ENCODE peak calls at places on chromosomes 5 and 9, in four cellular contexts. One of them, this sample, is unnamed.

GRCh38 chr9:132236662-132237311 is 74.9 kb downstream of the NTNG2 start:
- DNase-seq in HepG2: no peak
- DNase-seq in K562: no peak
- DNase-seq in A549: no peak
- DNase-seq in this sample: no peak

GRCh38 chr5:16721151-16722102 is 104.6 kb upstream of the RETREG1 start:
- DNase-seq in A549: no peak
- DNase-seq in K562: no peak
- DNase-seq in HepG2: peak; percentile 89
- DNase-seq in this sample: no peak

GRCh38 chr9:16461231-16461840 is 409.1 kb downstream of the BNC2 start:
- DNase-seq in A549: no peak
- DNase-seq in K562: no peak
- DNase-seq in HepG2: no peak
- DNase-seq in this sample: peak; percentile 60

GRCh38 chr5:72106922-72107873 is at the start of gene MAP1B:
- DNase-seq in HepG2: peak; percentile 35
- DNase-seq in A549: peak; percentile 67
- DNase-seq in K562: peak; percentile 80
- DNase-seq in this sample: peak; percentile 87

GRCh38 chr5:146107901-146108300 is 2.5 kb upstream of the PLAC8L1 start:
- DNase-seq in K562: no peak
- DNase-seq in HepG2: no peak
- DNase-seq in A549: no peak
- DNase-seq in this sample: no peak

GRCh38 chr9:104740596-104740995 is 6.9 kb upstream of the NIPSNAP3A start:
- DNase-seq in HepG2: no peak
- DNase-seq in A549: no peak
- DNase-seq in K562: no peak
- DNase-seq in this sample: no peak

GRCh38 chr9:13146838-13147237 is 132.7 kb downstream of the MPDZ start:
- DNase-seq in HepG2: no peak
- DNase-seq in A549: no peak
- DNase-seq in K562: no peak
- DNase-seq in this sample: no peak

GRCh38 chr9:14203366-14204056 is 110.4 kb downstream of the NFIB start:
- DNase-seq in HepG2: no peak
- DNase-seq in K562: no peak
- DNase-seq in A549: no peak
- DNase-seq in this sample: no peak

GRCh38 chr9:94079236-94079635 is 5.0 kb upstream of the PTPDC1 start:
- DNase-seq in K562: no peak
- DNase-seq in A549: no peak
- DNase-seq in HepG2: no peak
- DNase-seq in this sample: no peak

GRCh38 chr5:69498384-69498783 is 5.8 kb downstream of the OCLN start:
- DNase-seq in A549: no peak
- DNase-seq in K562: no peak
- DNase-seq in HepG2: no peak
- DNase-seq in this sample: no peak

GRCh38 chr5:149210968-149211495 is 60.6 kb upstream of the AFAP1L1 start:
- DNase-seq in K562: no peak
- DNase-seq in A549: no peak
- DNase-seq in HepG2: no peak
- DNase-seq in this sample: no peak

GRCh38 chr5:150514708-150515211 is 6.8 kb downstream of the NDST1 start:
- DNase-seq in A549: peak; percentile 57
- DNase-seq in HepG2: peak; percentile 39
- DNase-seq in K562: no peak
- DNase-seq in this sample: no peak

GRCh38 chr9:17116400-17116837 is 18.4 kb upstream of the CNTLN start:
- DNase-seq in K562: no peak
- DNase-seq in A549: peak; percentile 31
- DNase-seq in HepG2: peak; percentile 20
- DNase-seq in this sample: no peak

GRCh38 chr5:144328980-144329379 is 158.3 kb downstream of the KCTD16 start:
- DNase-seq in HepG2: no peak
- DNase-seq in A549: no peak
- DNase-seq in K562: no peak
- DNase-seq in this sample: no peak

GRCh38 chr5:52743970-52744369 is 43.7 kb upstream of the ITGA1 start:
- DNase-seq in K562: no peak
- DNase-seq in A549: no peak
- DNase-seq in HepG2: no peak
- DNase-seq in this sample: no peak

GRCh38 chr9:98118640-98119601 is at the start of gene TRIM14:
- DNase-seq in A549: peak; percentile 83
- DNase-seq in HepG2: peak; percentile 69
- DNase-seq in K562: peak; percentile 87
- DNase-seq in this sample: peak; percentile 73

GRCh38 chr9:114919611-114920010 is 10.8 kb downstream of the TNFSF8 start:
- DNase-seq in HepG2: no peak
- DNase-seq in A549: no peak
- DNase-seq in K562: no peak
- DNase-seq in this sample: no peak

GRCh38 chr9:96022445-96023031 is 147.0 kb downstream of the ERCC6L2 start:
- DNase-seq in K562: peak; percentile 83
- DNase-seq in HepG2: no peak
- DNase-seq in A549: no peak
- DNase-seq in this sample: peak; percentile 60

GRCh38 chr5:52956915-52957747 is 32.0 kb upstream of the ITGA2 start:
- DNase-seq in A549: no peak
- DNase-seq in K562: no peak
- DNase-seq in HepG2: peak; percentile 75
- DNase-seq in this sample: no peak

GRCh38 chr5:93800988-93801811 is 59.8 kb upstream of the POU5F2 start:
- DNase-seq in HepG2: peak; percentile 45
- DNase-seq in K562: no peak
- DNase-seq in A549: no peak
- DNase-seq in this sample: no peak

GRCh38 chr9:81384911-81385310 is 304.4 kb downstream of the TLE1 start:
- DNase-seq in K562: no peak
- DNase-seq in A549: no peak
- DNase-seq in HepG2: no peak
- DNase-seq in this sample: no peak

GRCh38 chr9:38039090-38039906 is 29.7 kb downstream of the SHB start:
- DNase-seq in A549: no peak
- DNase-seq in HepG2: no peak
- DNase-seq in K562: peak; percentile 64
- DNase-seq in this sample: no peak

GRCh38 chr5:150665044-150665443 is 4.0 kb downstream of the MYOZ3 start:
- DNase-seq in A549: no peak
- DNase-seq in HepG2: no peak
- DNase-seq in K562: no peak
- DNase-seq in this sample: no peak

GRCh38 chr5:119179857-119180641 is 109.2 kb downstream of the DMXL1 start:
- DNase-seq in A549: no peak
- DNase-seq in HepG2: no peak
- DNase-seq in K562: peak; percentile 29
- DNase-seq in this sample: no peak

GRCh38 chr5:133665571-133665970 is 53.2 kb upstream of the FSTL4 start:
- DNase-seq in HepG2: no peak
- DNase-seq in A549: no peak
- DNase-seq in K562: no peak
- DNase-seq in this sample: no peak

GRCh38 chr5:126234563-126235195 is 188.5 kb upstream of the GRAMD2B start:
- DNase-seq in HepG2: peak; percentile 13
- DNase-seq in A549: peak; percentile 11
- DNase-seq in K562: peak; percentile 9
- DNase-seq in this sample: peak; percentile 31

GRCh38 chr5:142364251-142365145 is 39.7 kb upstream of the SPRY4 start:
- DNase-seq in A549: peak; percentile 53
- DNase-seq in K562: peak; percentile 76
- DNase-seq in HepG2: no peak
- DNase-seq in this sample: peak; percentile 53
- TF ChIP-seq HMGXB4 in A549: no peak
- TF ChIP-seq HMGXB4 in K562: no peak
- TF ChIP-seq HMGXB4 in HepG2: no peak
- TF ChIP-seq HMGXB4 in this sample: no peak

GRCh38 chr5:135396459-135397055 is 2.5 kb downstream of the MACROH2A1 start:
- DNase-seq in HepG2: no peak
- DNase-seq in K562: no peak
- DNase-seq in A549: no peak
- DNase-seq in this sample: no peak

GRCh38 chr5:135400866-135401265 is 1.8 kb upstream of the MACROH2A1 start:
- DNase-seq in K562: no peak
- DNase-seq in HepG2: peak; percentile 58
- DNase-seq in A549: no peak
- DNase-seq in this sample: no peak

GRCh38 chr5:135399838-135400542 is 959 bp upstream of the MACROH2A1 start:
- DNase-seq in HepG2: no peak
- DNase-seq in A549: no peak
- DNase-seq in K562: no peak
- DNase-seq in this sample: peak; percentile 62

GRCh38 chr5:135398855-135399837 is at the start of gene MACROH2A1:
- DNase-seq in HepG2: peak; percentile 72
- DNase-seq in K562: peak; percentile 88
- DNase-seq in A549: peak; percentile 63
- DNase-seq in this sample: peak; percentile 78

GRCh38 chr5:135398160-135398854 is 724 bp downstream of the MACROH2A1 start:
- DNase-seq in HepG2: peak; percentile 28
- DNase-seq in K562: peak; percentile 59
- DNase-seq in A549: peak; percentile 28
- DNase-seq in this sample: peak; percentile 65
- TF ChIP-seq HMGXB4 in HepG2: no peak
- TF ChIP-seq HMGXB4 in K562: no peak
- TF ChIP-seq HMGXB4 in A549: no peak
- TF ChIP-seq HMGXB4 in this sample: no peak

DNA sequence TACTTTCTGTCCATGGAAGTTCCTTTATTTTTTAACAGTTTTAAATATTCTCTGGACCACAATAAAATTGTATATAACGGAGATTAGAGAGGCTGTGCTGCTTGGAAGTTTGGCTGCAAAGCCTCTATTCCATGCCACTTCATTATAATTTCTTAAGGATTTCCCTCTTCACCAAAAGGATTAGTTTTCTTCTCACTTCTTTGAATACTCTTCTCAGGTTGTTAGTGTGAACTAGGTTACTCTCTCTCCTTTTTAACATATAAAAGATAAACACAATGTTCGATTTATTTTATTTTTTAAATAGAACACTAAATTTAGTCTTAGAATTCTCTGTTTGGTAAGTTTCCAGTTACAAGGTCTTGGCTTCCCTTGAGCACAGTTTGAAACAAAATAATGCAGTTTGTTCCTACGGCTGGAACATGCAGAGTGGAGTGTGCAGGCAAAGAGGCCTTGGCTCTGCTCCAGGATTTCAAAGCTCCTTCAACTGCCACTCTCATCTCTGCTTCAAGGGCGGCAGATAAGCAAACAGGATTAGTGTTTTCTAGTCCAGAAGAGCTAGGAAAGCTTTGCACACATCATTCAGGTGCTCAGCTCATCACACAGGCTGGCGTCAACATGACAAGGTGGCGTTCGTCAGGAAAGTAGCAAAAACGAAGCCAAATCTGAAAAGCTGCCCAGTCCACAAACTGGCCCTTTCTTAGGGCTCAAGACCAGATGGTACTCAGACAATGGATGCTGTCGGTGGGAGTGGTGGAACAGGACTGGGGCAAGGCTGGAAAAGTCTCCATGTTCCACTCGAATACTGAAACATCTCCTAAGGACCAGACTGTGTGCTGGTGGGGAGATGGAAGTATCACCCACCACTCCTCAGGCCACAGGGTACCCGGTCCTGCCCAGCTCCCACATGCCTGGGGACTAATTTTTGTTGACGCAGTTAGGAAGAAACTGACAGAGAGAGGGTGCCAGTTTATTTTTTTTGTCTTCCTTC is 286.6 kb downstream of the CRB2 start:
- DNase-seq in HepG2: peak; percentile 72
- DNase-seq in K562: peak; percentile 35
- DNase-seq in A549: no peak
- DNase-seq in this sample: no peak
- TF ChIP-seq HMGXB4 in HepG2: no peak
- TF ChIP-seq HMGXB4 in K562: no peak
- TF ChIP-seq HMGXB4 in A549: no peak
- TF ChIP-seq HMGXB4 in this sample: no peak

GRCh38 chr9:2967779-2968178 is 123.9 kb upstream of the PUM3 start:
- DNase-seq in A549: no peak
- DNase-seq in HepG2: no peak
- DNase-seq in K562: no peak
- DNase-seq in this sample: no peak

GRCh38 chr9:2963307-2963706 is 119.4 kb upstream of the PUM3 start:
- DNase-seq in K562: no peak
- DNase-seq in HepG2: no peak
- DNase-seq in A549: no peak
- DNase-seq in this sample: no peak

GRCh38 chr9:2966846-2967372 is 123.0 kb upstream of the PUM3 start:
- DNase-seq in A549: no peak
- DNase-seq in K562: no peak
- DNase-seq in HepG2: no peak
- DNase-seq in this sample: no peak

GRCh38 chr9:2962471-2963172 is 118.7 kb upstream of the PUM3 start:
- DNase-seq in HepG2: no peak
- DNase-seq in A549: no peak
- DNase-seq in K562: no peak
- DNase-seq in this sample: no peak

GRCh38 chr9:2964485-2964884 is 120.6 kb upstream of the PUM3 start:
- DNase-seq in K562: no peak
- DNase-seq in HepG2: no peak
- DNase-seq in A549: no peak
- DNase-seq in this sample: no peak
- TF ChIP-seq HMGXB4 in K562: no peak
- TF ChIP-seq HMGXB4 in HepG2: no peak
- TF ChIP-seq HMGXB4 in A549: no peak
- TF ChIP-seq HMGXB4 in this sample: no peak

GRCh38 chr5:175534070-175534932 is 55.9 kb downstream of the SFXN1 start:
- DNase-seq in K562: peak; percentile 79
- DNase-seq in HepG2: no peak
- DNase-seq in A549: peak; percentile 80
- DNase-seq in this sample: peak; percentile 92
- TF ChIP-seq HMGXB4 in K562: no peak
- TF ChIP-seq HMGXB4 in HepG2: no peak
- TF ChIP-seq HMGXB4 in A549: no peak
- TF ChIP-seq HMGXB4 in this sample: peak; percentile 98

GRCh38 chr5:165360366-165361142 is 1855.1 kb downstream of the MAT2B start:
- DNase-seq in A549: no peak
- DNase-seq in K562: no peak
- DNase-seq in HepG2: no peak
- DNase-seq in this sample: no peak
- TF ChIP-seq HMGXB4 in A549: no peak
- TF ChIP-seq HMGXB4 in K562: no peak
- TF ChIP-seq HMGXB4 in HepG2: no peak
- TF ChIP-seq HMGXB4 in this sample: no peak

GRCh38 chr9:117957267-117957666 is 253.1 kb downstream of the TLR4 start:
- DNase-seq in A549: no peak
- DNase-seq in HepG2: no peak
- DNase-seq in K562: no peak
- DNase-seq in this sample: no peak
- TF ChIP-seq HMGXB4 in A549: no peak
- TF ChIP-seq HMGXB4 in HepG2: no peak
- TF ChIP-seq HMGXB4 in K562: no peak
- TF ChIP-seq HMGXB4 in this sample: no peak

This sample was measured in WTC11.